ENCODE peak calls at places on chromosomes 7 and 10, in four cellular contexts. L is type B pancreatic cell, O is WTC11, C is GM06990. N is an unnamed sample.

GRCh38 chr10:103265712-103266329 is 11.1 kb upstream of the INA start:
- DNase-seq in O (peak), C (no peak), L (peak), N (no peak)

GRCh38 chr10:62560207-62560819 is 186.1 kb downstream of the ZNF365 start:
- DNase-seq in C (no peak), O (no peak), L (no peak), N (no peak)

GRCh38 chr10:65375528-65375927 is 1550.3 kb upstream of the LRRTM3 start:
- DNase-seq in O (no peak), L (no peak), C (no peak), N (no peak)

GRCh38 chr7:72435913-72436480 is 23.9 kb upstream of the CALN1 start:
- DNase-seq in L (no peak), O (no peak), C (no peak), N (no peak)

GRCh38 chr7:47301657-47302295 is 280.1 kb downstream of the TNS3 start:
- DNase-seq in L (no peak), O (no peak), C (no peak), N (no peak)

GRCh38 chr7:44581426-44581906 is 565 bp downstream of the TMED4 start:
- DNase-seq in C (no peak), O (no peak), L (no peak), N (no peak)

GRCh38 chr10:30383366-30383765 is 34.3 kb upstream of the MTPAP start:
- DNase-seq in O (no peak), L (no peak), C (no peak), N (no peak)

GRCh38 chr10:31242902-31243301 is 76.1 kb upstream of the ZEB1 start:
- DNase-seq in O (no peak), C (peak), L (no peak), N (no peak)

GRCh38 chr10:35433851-35434426 is 97.6 kb downstream of the CCNY start:
- DNase-seq in O (no peak), L (no peak), C (no peak), N (no peak)

GRCh38 chr10:53664620-53665019 is 892.0 kb upstream of the MBL2 start:
- DNase-seq in L (no peak), C (no peak), O (no peak), N (no peak)

GRCh38 chr10:9227679-9228365 is 1173.3 kb downstream of the GATA3 start:
- DNase-seq in O (no peak), C (no peak), L (no peak), N (no peak)

GRCh38 chr10:125340871-125341270 is 180.5 kb upstream of the CTBP2 start:
- DNase-seq in L (no peak), O (no peak), C (no peak), N (no peak)

GRCh38 chr7:48225101-48225500 is 53.8 kb downstream of the ABCA13 start:
- DNase-seq in L (no peak), O (no peak), C (no peak), N (no peak)

GRCh38 chr7:105896407-105896842 is 20.0 kb upstream of the ATXN7L1 start:
- DNase-seq in O (no peak), C (no peak), L (no peak), N (no peak)

GRCh38 chr7:51126324-51126723 is 190.3 kb downstream of the COBL start:
- DNase-seq in C (no peak), O (no peak), L (peak), N (no peak)
- TF ChIP-seq CTCF in C (no peak), O (no peak), L (no peak), N (no peak)

DNA sequence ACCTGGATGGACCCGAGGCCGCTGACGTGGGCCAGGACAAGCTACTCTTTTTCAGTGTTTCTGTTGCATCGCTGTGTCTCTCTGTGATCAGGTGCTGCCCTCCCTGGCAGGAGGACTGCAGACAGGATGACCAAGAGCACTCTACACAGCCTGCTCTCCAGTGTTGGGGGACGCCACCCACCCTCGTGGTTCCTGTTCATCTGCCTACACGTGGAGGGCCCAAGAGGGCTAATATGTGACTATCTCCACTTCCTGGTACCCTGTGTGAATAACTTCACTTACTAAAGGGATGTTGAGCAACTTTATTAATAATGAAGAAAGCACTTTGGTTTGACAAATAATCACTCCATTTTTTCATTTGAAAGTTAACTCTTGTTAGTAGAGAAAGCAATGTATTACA is 101.3 kb downstream of the EGFR start:
- DNase-seq in L (no peak), O (no peak), C (no peak), N (no peak)
- TF ChIP-seq CTCF in L (no peak), O (no peak), C (no peak), N (no peak)

DNA sequence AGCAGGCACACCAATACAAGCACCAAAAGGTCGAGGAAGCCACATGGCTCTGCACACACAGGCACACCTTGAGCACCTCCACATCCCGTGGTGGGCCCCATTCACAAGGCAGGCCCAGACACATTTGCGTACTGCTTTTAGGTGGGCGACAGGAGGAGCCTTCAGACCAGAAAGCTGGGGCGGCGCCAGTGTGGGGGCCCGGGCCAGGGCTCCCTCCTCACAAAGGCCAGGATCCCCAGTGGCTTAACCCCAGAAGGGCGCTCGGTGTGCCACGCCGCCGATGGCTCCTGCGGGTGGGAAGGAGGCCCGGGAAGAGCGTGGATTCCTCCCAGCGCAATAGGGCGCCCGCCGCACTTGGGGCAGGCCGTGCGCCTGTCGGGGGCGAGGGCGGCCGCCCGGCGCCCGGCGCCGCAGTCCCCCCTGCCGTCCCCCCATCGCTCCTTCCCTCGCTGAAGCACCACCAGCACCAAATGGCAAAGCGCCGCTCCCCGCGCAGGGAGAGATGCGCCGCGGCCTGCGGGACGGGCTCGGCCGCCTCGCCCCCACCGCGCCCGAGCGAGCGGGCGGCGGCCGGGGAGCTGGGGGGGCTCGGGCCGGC is 2.9 kb upstream of the SMARCD3 start:
- DNase-seq in O (no peak), L (no peak), C (no peak), N (peak)
- TF ChIP-seq CTCF in O (no peak), L (no peak), C (no peak), N (no peak)

DNA sequence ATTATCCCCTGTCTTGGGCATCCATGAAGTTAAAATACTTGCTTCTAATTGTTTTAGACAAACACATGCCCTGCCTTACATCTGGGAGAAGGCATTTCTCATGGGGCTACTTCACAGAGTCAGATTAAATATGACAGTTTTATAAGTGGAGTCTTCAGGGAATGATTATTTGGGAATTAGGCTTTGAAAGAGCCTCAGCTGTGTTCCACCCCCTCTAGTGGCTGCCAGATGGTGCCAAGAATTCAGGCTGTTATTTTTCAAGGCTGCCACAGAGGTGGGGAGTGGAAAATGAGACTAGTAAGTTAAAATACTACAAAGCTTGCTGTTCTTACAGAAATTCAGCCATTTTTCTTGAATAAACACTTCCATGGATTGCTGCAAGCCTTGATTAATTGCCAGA is 45.8 kb upstream of the DNAH11 start:
- DNase-seq in L (no peak), O (no peak), C (no peak), N (no peak)
- TF ChIP-seq CTCF in L (no peak), O (no peak), C (no peak), N (no peak)

DNA sequence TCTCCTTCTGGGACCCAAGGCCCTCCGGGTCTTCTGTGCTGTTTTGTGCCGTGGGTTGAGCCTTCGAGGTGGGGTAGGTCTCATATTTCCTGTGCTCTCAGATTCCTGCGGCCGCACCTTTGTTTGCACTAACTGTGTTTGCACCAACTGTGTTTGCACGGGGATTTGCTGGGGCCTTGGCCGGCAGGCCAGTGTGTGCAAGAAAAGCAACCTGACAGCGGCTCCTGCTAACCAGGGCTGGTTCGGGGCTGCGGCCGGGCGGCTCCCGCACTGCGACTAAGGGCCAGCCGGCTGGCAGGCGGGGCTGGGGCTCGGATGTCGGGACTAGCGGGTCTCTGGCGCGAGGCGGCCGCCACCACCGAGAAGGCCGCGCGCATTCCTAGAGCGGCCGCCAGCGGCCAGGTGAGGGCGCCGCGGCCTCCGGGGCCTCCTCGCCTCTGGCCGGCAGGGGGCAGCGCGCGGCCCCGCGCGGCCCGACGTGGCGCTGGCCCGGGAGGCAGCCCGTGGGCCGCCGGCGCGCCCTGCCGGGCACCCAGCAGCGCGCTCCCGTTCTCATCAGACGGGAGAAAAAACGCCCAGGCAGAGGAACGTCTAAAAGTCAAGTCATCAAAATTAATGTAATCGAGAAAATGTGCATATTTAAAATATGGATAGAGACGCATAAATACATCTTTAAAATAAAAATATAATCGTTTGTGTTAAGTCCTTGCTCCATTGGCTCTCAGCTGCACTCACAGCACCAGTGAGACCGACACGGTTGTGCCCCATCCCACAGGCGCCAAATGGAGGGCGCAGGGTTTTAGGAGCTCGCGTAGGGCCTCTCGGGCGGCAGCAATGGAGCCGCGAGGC is 38.6 kb downstream of the ZNF777 start:
- DNase-seq in O (peak), L (peak), C (peak), N (peak)
- TF ChIP-seq CTCF in O (peak), L (peak), C (peak), N (peak)